ENCODE peak calls at places on chromosome 19, in four cellular contexts. P is IMR-90, B is H9, J is mesendoderm. G is an unnamed sample.

GRCh38 chr19:5547881-5548280 is 19.9 kb downstream of the TINCR start:
- DNase-seq in P (peak), B (peak), J (peak), G (no peak)

GRCh38 chr19:719081-719512 is 10.4 kb downstream of the PALM start:
- DNase-seq in P (no peak), B (no peak), J (no peak), G (no peak)

GRCh38 chr19:8245869-8246835 is 37.0 kb downstream of the CERS4 start:
- DNase-seq in P (no peak), B (no peak), J (no peak), G (no peak)

GRCh38 chr19:18718015-18718526 is 34.6 kb downstream of the CRTC1 start:
- DNase-seq in P (no peak), B (no peak), J (peak), G (no peak)

GRCh38 chr19:19539738-19540703 is 2.0 kb downstream of the CILP2 start:
- DNase-seq in P (peak), B (peak), J (peak), G (no peak)

GRCh38 chr19:1304197-1304924 is 18.7 kb downstream of the EFNA2 start:
- DNase-seq in P (no peak), B (no peak), J (no peak), G (no peak)

GRCh38 chr19:46622118-46622446 is 2.8 kb downstream of the PTGIR start:
- DNase-seq in P (no peak), B (no peak), J (no peak), G (no peak)

GRCh38 chr19:18562086-18562485 is 4.4 kb downstream of the KXD1 start:
- DNase-seq in P (no peak), B (no peak), J (no peak), G (no peak)

GRCh38 chr19:11091343-11092153 is 2.3 kb downstream of the LDLR start:
- DNase-seq in P (peak), B (no peak), J (peak), G (no peak)

GRCh38 chr19:6057651-6058365 is 52.5 kb downstream of the RFX2 start:
- DNase-seq in P (no peak), B (no peak), J (no peak), G (no peak)

GRCh38 chr19:7488736-7489353 is at the start of gene PEX11G:
- DNase-seq in P (peak), B (peak), J (peak), G (peak)

GRCh38 chr19:42386974-42387707 is 3.0 kb downstream of the CNFN start:
- DNase-seq in P (peak), B (peak), J (peak), G (peak)

DNA sequence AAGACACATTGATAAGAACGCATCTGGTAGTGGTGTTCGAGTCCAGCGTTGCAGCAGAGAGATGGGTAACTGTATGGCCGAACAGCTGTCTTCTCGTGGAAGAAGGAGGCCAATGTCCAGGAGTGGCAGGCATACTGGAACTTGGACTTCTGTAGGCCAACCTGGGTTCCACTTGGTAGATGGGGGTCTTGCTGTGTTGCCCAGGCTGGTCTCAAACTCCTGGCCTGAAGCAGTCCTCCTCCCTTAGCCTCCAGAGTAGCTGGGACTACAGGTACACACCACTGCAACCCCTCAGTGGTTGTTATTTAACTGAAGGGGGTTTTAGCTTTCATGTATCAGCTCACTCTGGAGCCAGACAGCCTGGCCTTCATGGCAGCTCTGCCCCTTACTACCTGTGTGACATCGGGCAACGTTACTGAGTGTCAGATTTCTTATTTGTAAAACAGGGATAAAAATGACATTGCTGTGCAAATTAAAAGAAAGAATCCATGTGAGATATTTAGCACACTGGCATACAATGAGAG is 2.4 kb upstream of the UQCRFS1 start:
- DNase-seq in P (no peak), B (no peak), J (no peak), G (no peak)
- H2AK5ac ChIP-seq in P (no peak), B (no peak), J (no peak), G (no peak)

DNA sequence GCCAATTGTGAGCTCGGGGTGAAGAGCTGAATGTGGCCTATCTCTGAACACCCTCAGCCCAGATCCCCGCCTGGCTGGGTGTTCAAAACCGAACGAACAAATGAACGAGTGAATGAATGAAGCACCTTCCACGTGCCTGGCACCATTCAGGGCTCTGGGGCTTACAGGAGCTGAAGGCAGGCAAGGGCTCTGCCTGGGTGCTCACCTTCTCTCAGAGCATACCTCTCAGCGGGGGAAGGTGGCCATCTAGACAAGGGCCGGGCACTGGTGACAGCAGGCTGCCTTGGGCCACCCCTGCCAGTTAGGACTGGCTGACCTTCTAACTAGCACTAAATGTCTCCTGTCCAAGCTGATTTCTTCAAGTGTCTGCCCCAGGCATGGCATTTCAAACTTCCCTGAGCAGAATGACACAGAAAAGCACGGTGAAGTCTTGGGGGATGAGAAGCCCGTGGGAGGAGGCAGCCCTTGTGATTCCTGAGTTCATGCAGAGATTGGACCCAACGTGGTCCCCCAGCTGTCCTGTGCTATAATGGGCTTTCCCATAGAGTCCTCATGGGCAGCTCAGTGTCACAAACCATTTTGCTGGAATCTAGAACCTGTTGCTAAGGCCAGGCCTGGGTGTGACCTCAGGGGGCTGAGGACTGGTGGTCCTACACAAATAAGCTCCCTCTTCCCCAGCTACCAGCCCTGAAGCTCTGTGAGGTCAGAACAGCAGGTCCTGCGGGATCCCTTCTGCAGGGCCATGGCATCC is 27.9 kb upstream of the VSTM2B start:
- DNase-seq in P (no peak), B (no peak), J (no peak), G (no peak)
- H2AK5ac ChIP-seq in P (no peak), B (no peak), J (no peak), G (peak)

GRCh38 chr19:12786149-12786870 is 5.0 kb upstream of the JUNB start:
- DNase-seq in P (no peak), B (no peak), J (no peak), G (no peak)
- H2AK5ac ChIP-seq in P (peak), B (no peak), J (no peak), G (peak)

DNA sequence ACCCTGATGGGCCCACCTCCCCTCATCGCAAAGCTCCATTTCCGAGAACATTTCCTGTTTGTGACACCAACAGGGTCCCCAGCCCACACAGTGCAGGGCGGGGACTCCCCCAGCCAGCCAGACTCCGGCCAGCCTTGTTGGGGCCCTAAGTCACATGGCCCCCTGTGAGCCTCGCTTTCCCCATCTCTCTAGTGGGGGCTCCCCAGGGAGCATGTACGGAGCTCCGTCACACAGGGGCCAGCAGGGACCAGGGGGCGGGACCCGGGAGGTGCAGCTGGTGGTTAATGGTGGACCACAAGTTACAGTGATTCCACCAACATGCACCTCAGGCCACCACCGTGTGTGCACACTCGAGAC is 1.7 kb downstream of the TBXA2R start:
- DNase-seq in P (no peak), B (no peak), J (no peak), G (no peak)
- H2AK5ac ChIP-seq in P (peak), B (no peak), J (no peak), G (peak)

GRCh38 chr19:2487780-2488330 is 11.9 kb downstream of the GADD45B start:
- DNase-seq in P (no peak), B (no peak), J (no peak), G (no peak)
- H2AK5ac ChIP-seq in P (no peak), B (no peak), J (no peak), G (peak)

GRCh38 chr19:50331187-50332013 is 2.2 kb upstream of the KCNC3 start:
- DNase-seq in P (no peak), B (peak), J (peak), G (no peak)

GRCh38 chr19:50330365-50331078 is 1.3 kb upstream of the KCNC3 start:
- DNase-seq in P (peak), B (peak), J (peak), G (peak)

GRCh38 chr19:50327461-50328256 is 1.5 kb downstream of the KCNC3 start:
- DNase-seq in P (no peak), B (no peak), J (no peak), G (no peak)

GRCh38 chr19:50328257-50329145 is 676 bp downstream of the KCNC3 start:
- DNase-seq in P (no peak), B (peak), J (peak), G (no peak)

DNA sequence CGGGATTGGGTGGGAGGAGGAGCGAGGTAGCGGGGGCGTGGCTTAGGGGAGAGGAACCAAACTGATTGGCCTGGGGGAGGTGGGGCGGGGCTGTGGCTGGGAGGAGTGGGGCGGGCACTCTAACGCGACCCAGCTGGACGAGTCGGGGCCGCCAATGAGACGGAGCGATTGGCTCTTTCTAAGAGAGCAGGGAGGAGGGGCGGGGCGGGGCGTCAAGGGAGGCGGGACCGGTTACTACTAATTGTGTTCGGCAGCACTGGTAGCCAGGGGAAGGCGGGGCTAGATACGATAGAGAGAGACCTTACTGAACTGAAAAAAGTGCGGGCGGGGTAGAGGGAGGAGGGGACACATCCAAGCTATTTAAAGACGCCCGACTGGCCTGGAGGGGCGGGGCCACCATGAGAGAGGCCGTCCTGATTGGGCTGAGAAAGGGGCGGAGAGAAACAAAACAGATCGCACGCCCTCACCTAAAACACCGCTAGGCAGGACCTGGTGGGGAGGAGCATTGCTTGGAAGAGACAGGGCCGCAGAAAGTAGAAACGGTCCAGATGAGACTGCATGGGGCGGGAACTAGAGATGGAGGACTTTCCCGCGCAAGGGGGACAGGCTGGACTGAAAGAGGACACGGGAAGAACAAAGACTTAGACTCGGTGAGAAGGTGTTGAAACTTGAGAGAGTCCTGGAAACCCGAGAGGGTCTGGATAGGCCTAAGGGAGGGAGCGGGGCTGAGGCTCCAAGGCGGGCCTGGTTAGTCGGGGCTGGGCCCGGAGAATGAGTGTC is at the start of gene KCNC3:
- DNase-seq in P (peak), B (peak), J (peak), G (peak)
- H2AK5ac ChIP-seq in P (no peak), B (no peak), J (no peak), G (peak)

DNA sequence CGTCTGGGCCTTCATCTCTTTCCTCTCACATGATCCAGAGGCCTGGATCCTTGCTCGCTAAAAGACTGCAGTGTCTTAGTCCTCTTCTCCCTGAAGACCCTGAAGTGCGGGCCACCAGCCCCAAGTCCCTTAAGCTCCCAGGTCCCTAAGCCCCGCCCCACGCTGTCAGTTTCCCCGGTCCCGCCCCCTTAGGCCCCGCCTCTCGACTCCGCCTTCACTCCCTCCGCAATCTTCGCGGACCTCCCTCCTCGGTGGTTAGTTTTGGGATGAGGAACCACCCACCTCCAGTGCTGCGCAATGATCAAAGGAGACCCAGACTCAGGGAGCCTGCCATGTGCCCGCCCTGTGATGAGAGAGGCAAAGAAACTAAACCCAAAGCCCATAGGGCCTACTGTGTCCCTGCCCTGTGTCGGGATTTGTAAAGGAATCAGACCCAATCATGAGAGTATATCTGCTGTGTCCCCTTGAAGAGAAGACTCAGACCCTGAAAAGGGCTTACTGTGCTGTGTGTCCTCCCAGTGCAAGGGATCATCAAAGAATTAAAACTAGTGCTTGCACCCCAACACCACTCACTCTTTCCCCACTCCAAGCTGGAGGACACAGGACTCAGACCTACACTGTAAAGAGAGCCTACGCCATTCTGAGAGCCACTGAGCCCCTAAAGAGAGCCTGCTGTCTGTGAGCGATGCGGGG is 3.0 kb upstream of the COX6B1 start:
- DNase-seq in P (peak), B (peak), J (peak), G (peak)
- H2AK5ac ChIP-seq in P (peak), B (no peak), J (no peak), G (peak)

GRCh38 chr19:15576526-15577156 is 38.4 kb upstream of the CYP4F8 start:
- DNase-seq in P (no peak), B (no peak), J (no peak), G (no peak)
- H2AK5ac ChIP-seq in P (no peak), B (no peak), J (no peak), G (no peak)

DNA sequence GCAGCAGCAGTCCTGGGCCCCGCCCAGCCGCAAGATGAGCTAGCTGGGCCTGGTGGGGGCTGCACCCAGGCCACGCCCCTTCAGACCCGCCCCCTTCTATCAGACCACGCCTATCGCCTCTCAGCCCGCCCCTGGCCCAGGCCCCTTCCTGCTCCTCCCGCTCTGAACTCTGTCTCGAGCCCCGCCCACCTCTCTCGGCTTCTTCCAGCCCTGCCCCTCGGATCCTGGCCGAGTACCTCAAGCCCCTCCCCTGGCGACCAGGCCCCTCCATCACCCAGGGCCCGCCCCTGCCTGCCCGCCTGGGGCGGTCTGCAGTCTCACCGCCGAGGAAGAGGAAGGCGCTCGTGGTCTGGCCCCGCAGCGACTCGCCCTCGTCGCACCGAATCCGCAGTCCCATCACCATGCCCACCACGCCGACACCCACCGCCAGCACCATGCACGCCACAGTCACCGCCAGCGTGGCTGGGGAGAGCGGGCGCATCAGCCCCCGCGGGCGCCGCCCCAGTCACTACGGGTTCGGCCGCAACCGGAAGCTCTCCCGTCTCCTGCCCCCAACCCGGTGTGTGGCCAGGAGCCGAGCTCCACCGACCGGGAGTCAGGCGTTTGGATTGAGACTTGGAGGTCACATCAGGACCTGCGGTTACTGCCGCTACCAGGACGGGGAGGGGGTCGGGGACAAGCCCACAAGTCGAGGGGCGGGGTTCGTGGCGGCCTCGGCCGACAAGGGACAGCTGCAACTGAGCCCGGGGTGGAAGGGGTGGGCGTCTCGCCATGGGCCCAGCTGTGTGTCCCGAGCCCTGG is 1.0 kb downstream of the CLDND2 start:
- DNase-seq in P (peak), B (peak), J (peak), G (peak)
- H2AK5ac ChIP-seq in P (peak), B (no peak), J (peak), G (peak)

GRCh38 chr19:14560776-14561108 is 11.1 kb downstream of the NDUFB7 start:
- DNase-seq in P (no peak), B (no peak), J (no peak), G (no peak)

GRCh38 chr19:14555918-14556661 is 15.8 kb downstream of the NDUFB7 start:
- DNase-seq in P (peak), B (peak), J (no peak), G (no peak)

GRCh38 chr19:14559916-14560775 is 11.7 kb downstream of the NDUFB7 start:
- DNase-seq in P (no peak), B (peak), J (no peak), G (no peak)

GRCh38 chr19:14556662-14557188 is 15.1 kb downstream of the NDUFB7 start:
- DNase-seq in P (peak), B (peak), J (peak), G (peak)

GRCh38 chr19:14558370-14559066 is 13.3 kb downstream of the NDUFB7 start:
- DNase-seq in P (no peak), B (no peak), J (no peak), G (no peak)
- H2AK5ac ChIP-seq in P (no peak), B (no peak), J (no peak), G (peak)